ENCODE peak calls at places on chromosomes 16 and 17, in six cellular contexts. A, V, B, M, O and D are unnamed samples. For H3K4me1, the result is how much of the 10 kb centered on the place peaks cover.

GRCh38 chr17:4136373-4136772 is 6.5 kb downstream of the ZZEF1 start:
- DNase-seq in A (no peak), M (peak), O (no peak), V (no peak), B (no peak), D (no peak)

GRCh38 chr16:66359012-66359411 is 7.5 kb upstream of the CDH5 start:
- DNase-seq in O (no peak), V (no peak), B (no peak), M (no peak), A (no peak), D (no peak)

GRCh38 chr16:67528870-67529638 is 425 bp downstream of the RIPOR1 start:
- DNase-seq in A (no peak), B (peak), V (no peak), O (peak), M (no peak), D (no peak)

GRCh38 chr16:49557070-49557446 is 183.5 kb downstream of the C16orf78 start:
- DNase-seq in V (no peak), O (peak), B (no peak), M (no peak), A (no peak), D (no peak)

GRCh38 chr17:29038511-29039300 is 4.2 kb upstream of the PIPOX start:
- DNase-seq in B (no peak), A (no peak), V (no peak), M (no peak), O (no peak), D (no peak)

GRCh38 chr17:46976626-46977270 is 2.3 kb downstream of the RPRML start:
- DNase-seq in A (no peak), M (no peak), B (no peak), V (no peak), O (peak), D (no peak)

GRCh38 chr16:59993101-59993500 is 1259.0 kb upstream of the GOT2 start:
- DNase-seq in B (no peak), M (no peak), V (no peak), O (no peak), A (no peak), D (no peak)

GRCh38 chr16:69619514-69619913 is 53.7 kb downstream of the NFAT5 start:
- DNase-seq in B (no peak), O (no peak), M (no peak), A (no peak), V (no peak), D (no peak)

GRCh38 chr17:31582151-31582907 is 190.9 kb downstream of the RAB11FIP4 start:
- DNase-seq in V (no peak), A (peak), B (no peak), M (no peak), O (no peak), D (no peak)

GRCh38 chr17:47253541-47254402 is at the start of gene ITGB3:
- DNase-seq in B (peak), V (no peak), O (peak), M (no peak), A (no peak), D (no peak)

DNA sequence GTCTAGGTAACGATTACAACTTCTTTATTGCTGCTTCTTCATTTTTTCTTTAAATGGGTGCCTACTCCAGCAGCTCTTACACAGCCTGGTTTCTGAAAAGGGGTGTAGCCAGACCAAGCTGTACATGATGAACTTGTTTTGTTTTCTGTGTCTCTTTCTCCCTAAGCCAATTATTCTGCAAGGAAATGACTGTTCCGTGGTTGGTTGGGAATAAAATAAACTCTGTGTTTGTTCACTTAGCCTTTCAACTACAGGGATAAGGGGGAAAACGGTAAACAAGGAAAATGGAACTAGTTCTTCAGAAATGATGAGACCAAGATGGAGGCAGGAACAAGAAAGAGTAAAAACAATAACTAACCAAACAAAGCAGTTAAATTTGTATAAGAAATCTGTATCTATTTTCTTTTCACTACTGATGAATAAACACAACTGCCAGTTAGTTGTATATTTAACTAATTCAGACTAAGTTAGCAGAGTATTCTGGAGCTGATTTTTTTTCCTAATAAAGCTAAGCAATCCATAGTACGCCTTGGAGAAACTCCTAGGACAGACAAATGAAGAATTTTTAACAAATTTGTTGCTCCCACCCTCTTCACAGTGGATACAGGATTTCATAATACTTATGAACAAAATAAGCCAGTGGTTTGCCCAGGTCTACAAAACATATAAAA is at the start of gene ABCA6:
- DNase-seq in O (no peak), V (no peak), B (no peak), M (no peak), A (no peak), D (no peak)
- H3K4me3 ChIP-seq in O (no peak), V (no peak), B (no peak), M (peak), A (peak), D (no peak)

GRCh38 chr16:47815655-47816054 is 340.1 kb downstream of the ABCC12 start:
- DNase-seq in V (no peak), A (no peak), O (no peak), M (no peak), B (no peak), D (no peak)

GRCh38 chr16:47817048-47817447 is 338.7 kb downstream of the ABCC12 start:
- DNase-seq in V (no peak), B (no peak), M (no peak), O (no peak), A (no peak), D (no peak)
- H3K27ac ChIP-seq in V (no peak), B (no peak), M (no peak), O (no peak), A (no peak), D (no peak)

GRCh38 chr16:89322381-89323119 is 105.0 kb downstream of the ZNF778 start:
- DNase-seq in B (no peak), M (no peak), O (peak), V (no peak), A (no peak), D (peak)

GRCh38 chr16:89324056-89325010 is 106.8 kb downstream of the ZNF778 start:
- DNase-seq in A (no peak), M (no peak), O (no peak), B (no peak), V (no peak), D (no peak)

GRCh38 chr16:89323120-89323960 is 105.8 kb downstream of the ZNF778 start:
- DNase-seq in B (no peak), O (no peak), M (no peak), V (no peak), A (no peak), D (no peak)

GRCh38 chr16:89326721-89327120 is 109.2 kb downstream of the ZNF778 start:
- DNase-seq in O (peak), A (no peak), M (no peak), V (no peak), B (no peak), D (no peak)

GRCh38 chr16:89325861-89326471 is 108.5 kb downstream of the ZNF778 start:
- DNase-seq in M (no peak), A (no peak), V (no peak), O (no peak), B (peak), D (no peak)
- H3K4me1 ChIP-seq in M (under half), A (under half), V (half or more), O (half or more), B (half or more), D (under half)

GRCh38 chr17:49496866-49497146 is 1.7 kb downstream of the NGFR start:
- DNase-seq in M (no peak), A (no peak), V (no peak), B (no peak), O (no peak), D (no peak)

GRCh38 chr17:49495842-49496182 is 719 bp downstream of the NGFR start:
- DNase-seq in B (no peak), V (no peak), A (no peak), O (peak), M (no peak), D (no peak)

GRCh38 chr17:49494399-49494798 is 694 bp upstream of the NGFR start:
- DNase-seq in O (no peak), B (no peak), M (no peak), A (no peak), V (no peak), D (no peak)

GRCh38 chr17:49496183-49496865 is 1.2 kb downstream of the NGFR start:
- DNase-seq in B (peak), M (peak), O (peak), V (no peak), A (no peak), D (no peak)

DNA sequence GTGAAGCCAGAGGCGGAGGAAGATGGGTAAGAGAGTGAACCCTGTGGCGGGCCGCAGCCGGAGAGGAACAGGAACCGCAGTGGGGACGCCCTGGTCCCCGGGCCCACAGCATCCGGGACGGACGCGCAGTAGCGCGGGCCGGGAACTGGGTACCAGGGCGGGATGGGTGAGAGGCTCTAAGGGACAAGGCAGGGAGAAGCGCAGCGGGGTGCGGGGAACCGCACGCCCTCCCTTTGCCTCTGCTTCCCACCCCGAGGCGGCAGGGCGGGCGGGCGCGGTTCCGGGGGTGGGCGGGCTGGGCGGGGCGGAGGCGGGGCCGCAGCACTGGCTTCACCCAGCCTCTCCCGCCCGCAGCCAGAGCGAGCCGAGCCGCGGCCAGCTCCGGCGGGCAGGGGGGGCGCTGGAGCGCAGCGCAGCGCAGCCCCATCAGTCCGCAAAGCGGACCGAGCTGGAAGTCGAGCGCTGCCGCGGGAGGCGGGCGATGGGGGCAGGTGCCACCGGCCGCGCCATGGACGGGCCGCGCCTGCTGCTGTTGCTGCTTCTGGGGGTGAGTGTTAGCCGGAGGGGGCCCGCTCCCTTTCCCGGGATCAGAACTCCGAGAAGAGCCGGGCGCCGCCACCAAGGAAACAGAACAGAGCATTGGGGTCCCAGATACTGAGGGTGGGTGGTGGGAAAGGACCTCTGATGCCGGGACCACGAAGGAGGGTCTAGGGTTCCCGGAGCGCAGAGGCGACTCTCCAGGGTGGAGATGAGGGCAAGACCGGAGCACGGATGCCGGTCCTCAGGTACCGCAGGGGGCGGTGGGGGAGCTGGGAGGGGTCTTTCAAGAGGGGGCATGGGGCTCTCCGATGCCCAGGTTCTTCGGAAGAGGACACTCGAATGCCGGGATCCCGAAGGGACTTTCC is at the start of gene NGFR:
- DNase-seq in B (no peak), M (no peak), V (no peak), O (peak), A (no peak), D (no peak)
- H3K4me3 ChIP-seq in B (no peak), M (peak), V (peak), O (peak), A (peak), D (peak)

DNA sequence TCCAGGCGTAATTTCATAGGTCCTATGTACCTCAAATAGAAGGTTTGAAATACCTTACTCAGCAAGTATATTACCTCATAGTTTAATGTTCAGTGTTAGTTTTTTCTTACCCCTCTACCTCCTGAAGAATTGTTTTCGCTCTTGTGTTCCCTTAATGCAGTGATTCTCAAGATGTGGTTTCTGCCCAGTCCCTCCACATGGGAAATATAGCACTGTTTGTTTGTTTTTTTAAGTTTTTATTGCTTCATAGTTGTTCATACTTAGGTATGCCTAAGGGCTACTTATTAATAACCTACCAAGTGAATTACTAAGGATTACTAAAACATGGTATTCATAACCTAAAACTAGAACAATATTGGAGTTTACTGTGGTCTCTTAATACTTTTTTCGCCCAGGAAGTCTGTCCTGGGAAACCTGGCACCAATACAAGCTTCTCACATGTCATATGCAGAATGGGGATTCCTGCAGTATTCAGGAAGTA is 5.0 kb downstream of the RSPRY1 start:
- DNase-seq in B (no peak), M (no peak), A (no peak), V (no peak), O (no peak), D (no peak)
- H3K27ac ChIP-seq in B (peak), M (peak), A (no peak), V (peak), O (no peak), D (no peak)

DNA sequence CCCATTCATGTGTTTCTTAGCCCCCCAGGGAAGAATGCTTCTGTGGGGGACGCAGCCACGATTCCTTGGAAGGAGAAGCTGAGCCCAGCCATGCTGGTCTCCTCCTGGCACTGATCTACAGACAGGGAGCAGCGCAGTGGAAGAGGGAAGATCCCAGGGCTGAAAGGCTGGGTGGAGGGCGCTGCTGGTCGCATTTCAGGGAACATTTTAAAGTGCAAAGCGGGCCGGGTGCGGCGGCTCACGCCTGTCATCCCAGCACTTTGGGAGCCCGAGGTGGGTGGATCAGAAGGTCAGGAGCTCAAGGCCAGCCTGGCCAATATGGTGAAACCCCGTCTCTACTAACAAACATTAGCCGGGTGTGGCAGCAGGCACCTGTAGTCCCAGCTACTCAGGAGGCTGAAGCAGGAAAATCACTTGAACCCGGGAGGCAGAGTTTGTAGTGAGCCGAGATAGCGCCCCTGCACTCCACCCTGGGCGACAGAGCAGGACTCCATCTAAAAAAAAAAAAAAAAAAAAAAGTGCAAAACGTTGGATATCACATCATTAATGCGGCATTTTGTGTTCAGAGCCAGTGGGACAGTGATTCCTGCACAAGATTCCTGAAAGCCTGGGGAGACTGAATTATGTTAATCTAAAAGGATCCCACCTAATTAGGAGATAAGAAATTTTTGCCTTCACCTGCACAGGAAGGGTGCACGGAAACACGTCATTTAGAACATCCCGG is 558 bp upstream of the CHMP6 start:
- DNase-seq in O (no peak), A (no peak), M (no peak), B (peak), V (no peak), D (no peak)
- H3K4me1 ChIP-seq in O (under half), A (under half), M (under half), B (under half), V (under half), D (under half)

GRCh38 chr17:7579001-7579838 is at the start of gene CD68:
- DNase-seq in M (peak), O (peak), V (peak), B (peak), A (peak), D (no peak)

GRCh38 chr17:7579839-7580630 is 597 bp downstream of the CD68 start:
- DNase-seq in O (no peak), A (no peak), M (no peak), V (no peak), B (no peak), D (no peak)

GRCh38 chr17:7583253-7584109 is at the start of gene MPDU1:
- DNase-seq in A (peak), M (peak), V (peak), B (peak), O (peak), D (peak)

GRCh38 chr17:7580631-7581554 is 1.5 kb downstream of the CD68 start:
- DNase-seq in B (no peak), O (peak), M (no peak), V (no peak), A (no peak), D (no peak)

GRCh38 chr17:7582401-7583252 is 1.0 kb upstream of the MPDU1 start:
- DNase-seq in B (peak), O (peak), V (no peak), A (no peak), M (no peak), D (no peak)
- H3K4me3 ChIP-seq in B (no peak), O (peak), V (peak), A (peak), M (peak), D (no peak)

DNA sequence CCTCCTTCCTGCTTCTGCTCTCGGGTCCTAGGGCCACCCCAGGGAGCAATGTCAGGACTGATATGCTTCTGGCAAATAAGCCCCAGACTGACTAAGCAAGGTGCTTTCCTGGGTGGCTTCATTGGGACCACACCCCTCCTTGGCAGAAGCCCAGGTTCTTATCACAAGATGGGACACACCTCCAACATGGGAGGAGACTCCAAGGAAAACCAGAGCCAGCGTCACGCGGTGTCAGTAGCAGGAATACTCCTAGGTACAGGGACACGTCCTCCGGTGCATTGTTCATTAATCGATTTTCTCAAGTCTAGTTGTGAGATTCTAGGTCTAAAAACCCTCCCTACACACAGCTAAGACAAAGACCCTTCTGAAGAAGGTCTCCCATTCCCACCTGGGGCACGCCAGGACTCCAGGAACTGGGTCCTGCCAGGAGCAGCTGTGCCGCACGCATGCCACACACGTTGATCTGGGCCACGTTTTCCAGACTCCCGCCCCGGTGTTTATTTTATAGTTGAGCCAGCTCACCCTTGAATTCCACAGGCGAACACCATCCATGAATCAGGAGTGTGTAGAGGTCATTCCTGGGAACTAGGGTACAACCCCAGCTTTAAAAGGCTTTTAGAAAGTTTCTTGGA is 30.8 kb downstream of the FA2H start:
- DNase-seq in O (no peak), V (peak), B (peak), A (no peak), M (no peak), D (no peak)
- H3K27ac ChIP-seq in O (no peak), V (no peak), B (peak), A (no peak), M (no peak), D (no peak)